ENCODE peak calls at places on chromosomes 1 and 21, in four cellular contexts. C is AG09319, F is kidney epithelial cell, M is lower lobe of right lung. U is an unnamed sample.

GRCh38 chr1:231626951-231627614 is 493 bp downstream of the DISC1 start:
- DNase-seq in C (no peak), F (no peak), M (peak), U (no peak)

GRCh38 chr1:65344171-65344570 is 34.8 kb downstream of the DNAJC6 start:
- DNase-seq in C (no peak), F (no peak), M (no peak), U (no peak)

GRCh38 chr1:216183007-216183406 is 240.2 kb downstream of the USH2A start:
- DNase-seq in C (no peak), F (peak), M (no peak), U (peak)

GRCh38 chr1:43292151-43292550 is 6.8 kb upstream of the C1orf210 start:
- DNase-seq in C (no peak), F (no peak), M (no peak), U (no peak)

GRCh38 chr1:237795558-237795957 is 95.2 kb downstream of the ZP4 start:
- DNase-seq in C (no peak), F (no peak), M (no peak), U (no peak)

GRCh38 chr1:211337430-211338227 is 11.0 kb downstream of the TRAF5 start:
- DNase-seq in C (no peak), F (no peak), M (no peak), U (no peak)

GRCh38 chr1:225655509-225656258 is 2.8 kb upstream of the ENAH start:
- DNase-seq in C (peak), F (peak), M (no peak), U (peak)

GRCh38 chr1:21124846-21125245 is 51.9 kb downstream of the EIF4G3 start:
- DNase-seq in C (no peak), F (no peak), M (no peak), U (peak)

GRCh38 chr1:162285149-162285561 is 91.5 kb downstream of the SPATA46 start:
- DNase-seq in C (no peak), F (peak), M (peak), U (no peak)

DNA sequence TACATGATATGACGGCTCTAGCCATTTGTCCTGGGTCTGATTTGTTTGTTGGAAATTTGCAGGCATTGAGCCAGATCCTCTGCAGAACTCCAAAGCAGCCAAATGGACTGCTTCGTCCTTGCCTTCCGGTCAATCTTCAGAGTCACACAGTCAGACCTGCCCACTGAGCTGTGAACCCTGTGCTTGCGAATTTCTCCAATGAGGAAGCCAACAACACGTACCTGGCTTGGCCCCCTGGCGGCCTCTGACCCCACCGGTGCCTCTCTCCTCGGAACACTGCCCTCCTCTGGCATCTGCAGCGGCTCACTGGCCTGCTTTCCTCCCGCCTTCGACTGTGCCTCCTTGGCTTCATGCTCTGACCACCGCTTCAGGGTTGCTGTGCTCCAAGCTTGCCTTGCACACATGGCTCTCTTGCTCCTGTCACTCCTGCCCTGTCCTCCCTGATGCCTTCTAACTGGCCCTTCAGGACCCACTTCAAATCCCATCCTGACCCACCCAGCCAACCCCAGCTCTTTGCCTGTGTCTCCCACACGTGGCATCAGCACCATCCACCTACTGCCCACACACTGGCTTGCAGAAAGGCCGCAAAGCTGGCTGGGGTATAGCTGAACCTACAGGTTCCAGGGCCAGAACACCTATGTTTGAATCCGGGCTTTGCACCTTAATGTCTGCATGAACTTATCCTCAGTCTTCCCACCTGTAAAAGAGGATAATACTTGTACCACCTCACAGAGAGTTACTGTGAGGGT is 128.2 kb downstream of the KCNN3 start:
- DNase-seq in C (no peak), F (no peak), M (no peak), U (no peak)
- TF ChIP-seq CTCF in C (no peak), F (no peak), M (no peak), U (no peak)

GRCh38 chr1:48920741-48921330 is 144.1 kb upstream of the BEND5 start:
- DNase-seq in C (no peak), F (no peak), M (no peak), U (no peak)

GRCh38 chr1:48917070-48917454 is 140.4 kb upstream of the BEND5 start:
- DNase-seq in C (no peak), F (no peak), M (no peak), U (no peak)

GRCh38 chr1:48917901-48918603 is 141.4 kb upstream of the BEND5 start:
- DNase-seq in C (no peak), F (no peak), M (peak), U (no peak)

DNA sequence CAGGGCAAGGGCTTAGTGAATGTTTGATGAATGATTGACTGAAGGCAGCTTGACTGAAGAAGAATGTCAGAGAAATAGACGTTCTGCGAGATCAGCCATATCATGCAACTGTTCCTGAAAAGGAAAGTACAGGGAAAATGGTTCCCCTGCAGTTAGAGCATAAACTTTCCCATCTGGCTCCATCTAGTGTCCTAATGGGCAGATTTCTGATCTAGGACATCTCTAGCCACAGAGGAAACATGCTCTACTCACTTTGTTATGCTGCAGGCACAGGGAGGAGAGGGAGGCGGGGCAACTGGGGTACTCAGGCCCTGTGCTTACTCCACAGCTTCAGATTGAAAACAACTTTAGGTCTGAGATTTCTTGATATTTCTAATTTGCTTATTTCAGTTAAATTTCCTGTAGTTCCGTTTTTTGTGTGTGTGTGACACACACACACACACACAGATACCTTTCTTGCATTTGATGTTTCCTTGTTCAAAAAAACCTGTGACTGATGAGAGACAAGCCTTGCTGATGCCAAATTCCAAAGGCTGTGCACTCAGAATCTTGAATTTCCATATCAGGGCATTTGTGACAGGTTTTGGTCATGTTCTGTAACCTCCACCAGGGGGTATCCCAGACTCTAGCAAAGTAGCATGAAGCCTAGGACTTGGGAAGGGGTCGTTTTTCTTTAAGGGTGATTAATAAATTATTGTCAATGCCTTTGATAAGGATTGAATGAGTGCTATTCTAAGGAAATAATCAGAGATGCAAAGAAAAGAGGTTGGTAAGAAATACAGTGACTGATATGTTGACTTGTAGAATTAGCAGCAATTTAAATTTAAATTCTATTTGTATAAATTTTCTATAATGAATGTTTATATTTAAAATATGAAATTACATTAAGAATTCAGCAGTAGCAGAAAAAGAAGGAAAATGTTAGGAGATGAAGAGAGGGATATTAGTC is 139.7 kb upstream of the BEND5 start:
- DNase-seq in C (peak), F (no peak), M (no peak), U (no peak)
- TF ChIP-seq CTCF in C (peak), F (peak), M (peak), U (peak)

DNA sequence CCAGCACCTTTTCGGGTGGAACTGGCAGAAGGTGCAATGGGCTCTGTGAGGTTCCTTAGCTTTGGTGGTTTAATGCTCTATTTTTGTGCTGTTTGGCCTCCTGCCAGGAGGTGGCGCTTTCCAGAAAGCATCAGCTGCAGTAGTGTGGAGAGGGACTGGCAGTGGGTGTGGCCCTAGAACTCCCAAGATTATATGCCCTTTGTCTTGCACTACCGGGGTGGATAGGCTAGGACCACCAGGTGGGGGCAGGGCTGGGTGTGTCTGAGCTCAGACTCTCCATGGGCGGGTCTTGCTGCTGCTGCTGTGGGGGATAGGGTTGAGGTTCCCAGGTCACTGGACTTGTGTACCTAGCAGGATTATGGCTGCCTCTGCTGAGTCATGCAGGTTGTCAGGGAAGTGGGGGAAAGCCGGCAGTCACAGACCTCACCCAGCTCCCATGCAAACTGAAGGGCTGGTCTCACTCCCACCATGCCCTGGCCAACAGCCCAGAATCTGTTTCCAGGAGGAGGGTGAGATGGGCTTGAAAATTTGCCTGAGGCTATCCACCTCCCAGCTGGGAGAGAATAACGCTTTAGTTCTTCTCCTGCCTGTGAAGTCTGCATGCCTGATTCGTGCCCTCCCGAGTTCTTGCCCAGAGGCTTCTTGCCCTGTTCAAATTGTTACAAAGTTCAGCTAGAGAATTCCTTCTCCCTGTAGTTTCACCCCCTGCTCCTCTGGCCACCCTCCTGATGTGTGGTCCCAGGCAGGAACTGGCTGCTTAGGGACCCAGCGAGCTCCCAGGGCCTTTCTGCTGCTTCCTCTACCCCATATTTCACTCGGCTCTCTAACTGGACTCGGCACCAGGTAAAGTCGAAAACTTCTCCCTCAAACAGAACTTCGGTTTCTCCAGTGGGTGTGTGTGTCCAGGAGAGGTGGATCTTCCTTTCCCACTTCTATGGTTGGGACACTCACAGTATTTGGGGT is 76.5 kb upstream of the BTG3 start:
- DNase-seq in C (no peak), F (peak), M (peak), U (peak)
- TF ChIP-seq CTCF in C (no peak), F (peak), M (peak), U (no peak)

GRCh38 chr1:98991127-98992003 is 13.3 kb downstream of the PLPPR5 start:
- DNase-seq in C (peak), F (peak), M (no peak), U (peak)
- TF ChIP-seq CTCF in C (peak), F (peak), M (no peak), U (peak)

GRCh38 chr1:84644472-84644871 is 45.8 kb downstream of the SSX2IP start:
- DNase-seq in C (no peak), F (no peak), M (no peak), U (no peak)
- TF ChIP-seq CTCF in C (no peak), F (no peak), M (no peak), U (no peak)

GRCh38 chr1:206982216-206982615 is 12.0 kb upstream of the FCAMR start:
- DNase-seq in C (no peak), F (no peak), M (peak), U (no peak)
- TF ChIP-seq CTCF in C (peak), F (peak), M (peak), U (peak)

GRCh38 chr21:45823100-45823681 is 158.4 kb upstream of the COL6A1 start:
- DNase-seq in C (no peak), F (no peak), M (no peak), U (no peak)

GRCh38 chr21:45822002-45822397 is 159.6 kb upstream of the COL6A1 start:
- DNase-seq in C (no peak), F (no peak), M (no peak), U (no peak)

GRCh38 chr21:45820171-45821091 is 161.1 kb upstream of the COL6A1 start:
- DNase-seq in C (peak), F (peak), M (peak), U (peak)

GRCh38 chr21:45822429-45823099 is 159.0 kb upstream of the COL6A1 start:
- DNase-seq in C (no peak), F (no peak), M (no peak), U (no peak)

GRCh38 chr21:45821315-45822001 is 160.1 kb upstream of the COL6A1 start:
- DNase-seq in C (no peak), F (no peak), M (no peak), U (no peak)
- TF ChIP-seq CTCF in C (no peak), F (no peak), M (no peak), U (no peak)

DNA sequence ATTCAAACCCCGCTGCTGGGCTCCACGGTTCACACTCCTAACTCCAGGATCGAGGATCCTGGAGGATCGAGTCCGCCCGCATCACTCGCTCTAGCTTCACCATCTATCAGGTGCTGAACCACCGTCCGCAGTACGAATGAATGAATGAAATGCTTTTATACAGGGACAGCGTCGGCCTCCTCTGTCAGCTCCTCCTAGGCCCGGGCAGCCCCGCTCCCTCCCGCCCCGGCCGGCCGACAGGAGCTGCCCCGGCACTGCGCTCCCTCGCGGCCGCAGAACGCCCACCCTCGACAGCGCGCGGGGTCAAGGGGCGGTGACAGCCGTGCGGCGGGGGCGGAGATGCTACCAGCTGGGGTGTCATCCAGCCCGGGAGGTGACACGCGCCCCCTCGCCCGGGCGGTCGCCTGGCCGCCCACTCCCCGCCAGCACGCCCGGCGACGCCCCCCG is 520 bp downstream of the ZBTB17 start:
- DNase-seq in C (no peak), F (no peak), M (peak), U (no peak)
- TF ChIP-seq CTCF in C (no peak), F (no peak), M (no peak), U (no peak)

GRCh38 chr1:50955116-50955515 is 5.0 kb downstream of the FAF1 start:
- DNase-seq in C (no peak), F (no peak), M (no peak), U (no peak)

GRCh38 chr1:50964863-50965262 is 4.8 kb upstream of the FAF1 start:
- DNase-seq in C (no peak), F (no peak), M (no peak), U (no peak)

GRCh38 chr1:50959303-50959912 is 659 bp downstream of the FAF1 start:
- DNase-seq in C (no peak), F (no peak), M (no peak), U (no peak)

GRCh38 chr1:50959913-50960844 is at the start of gene FAF1:
- DNase-seq in C (peak), F (peak), M (peak), U (peak)
- TF ChIP-seq CTCF in C (no peak), F (no peak), M (peak), U (peak)

U was measured in BJ.